ENCODE peak calls at places on chromosomes 3 and 15, in four cellular contexts. One of them, this sample, is unnamed.

GRCh38 chr3:11548721-11549131 is 95.0 kb downstream of the VGLL4 start:
- DNase-seq in GM06990: no peak
- DNase-seq in left kidney: no peak
- DNase-seq in NCI-H1105 treated with DMSO at 0.1 percent for 48 hours: no peak
- DNase-seq in this sample: peak

GRCh38 chr3:190424478-190425439 is 24.9 kb downstream of the TMEM207 start:
- DNase-seq in GM06990: peak
- DNase-seq in left kidney: peak
- DNase-seq in NCI-H1105 treated with DMSO at 0.1 percent for 48 hours: peak
- DNase-seq in this sample: peak

GRCh38 chr15:43143203-43143941 is 10.0 kb downstream of the TMEM62 start:
- DNase-seq in GM06990: no peak
- DNase-seq in left kidney: no peak
- DNase-seq in NCI-H1105 treated with DMSO at 0.1 percent for 48 hours: no peak
- DNase-seq in this sample: peak

GRCh38 chr3:169244119-169244864 is 419.2 kb downstream of the MECOM start:
- DNase-seq in GM06990: no peak
- DNase-seq in left kidney: peak
- DNase-seq in NCI-H1105 treated with DMSO at 0.1 percent for 48 hours: no peak
- DNase-seq in this sample: no peak

GRCh38 chr3:11154953-11155325 is 646 bp downstream of the HRH1 start:
- DNase-seq in GM06990: no peak
- DNase-seq in left kidney: peak
- DNase-seq in NCI-H1105 treated with DMSO at 0.1 percent for 48 hours: no peak
- DNase-seq in this sample: peak

GRCh38 chr3:180311242-180311641 is 274.5 kb upstream of the PEX5L start:
- DNase-seq in GM06990: no peak
- DNase-seq in left kidney: no peak
- DNase-seq in NCI-H1105 treated with DMSO at 0.1 percent for 48 hours: no peak
- DNase-seq in this sample: no peak

GRCh38 chr15:52139599-52140462 is 27.3 kb upstream of the BCL2L10 start:
- DNase-seq in GM06990: peak
- DNase-seq in left kidney: peak
- DNase-seq in NCI-H1105 treated with DMSO at 0.1 percent for 48 hours: peak
- DNase-seq in this sample: peak

GRCh38 chr15:71806452-71806931 is 3.9 kb upstream of the NR2E3 start:
- DNase-seq in GM06990: no peak
- DNase-seq in left kidney: no peak
- DNase-seq in NCI-H1105 treated with DMSO at 0.1 percent for 48 hours: no peak
- DNase-seq in this sample: peak

GRCh38 chr3:148075829-148076716 is 621.6 kb upstream of the AGTR1 start:
- DNase-seq in GM06990: no peak
- DNase-seq in left kidney: peak
- DNase-seq in NCI-H1105 treated with DMSO at 0.1 percent for 48 hours: peak
- DNase-seq in this sample: peak